ENCODE peak calls at places on chromosomes 3 and 15, in seven cellular contexts. I is H1, L is ovary, O is heart left ventricle, C is adrenal gland, U is testis, M is sigmoid colon. K is an unnamed sample. For H3K4me1 and H3K9me3, the result is how much of the 10 kb centered on the place peaks cover.

GRCh38 chr3:197746214-197746613 is 3.5 kb upstream of the FYTTD1 start:
- DNase-seq in M (no peak), C (no peak), L (no peak), I (no peak), U (peak), O (no peak), K (no peak)

GRCh38 chr3:82163907-82164520 is 402.6 kb upstream of the GBE1 start:
- DNase-seq in C (no peak), O (no peak), M (no peak), I (no peak), U (no peak), L (no peak), K (no peak)

GRCh38 chr15:74573987-74574386 is 33.0 kb downstream of the ARID3B start:
- DNase-seq in C (no peak), L (no peak), M (no peak), U (no peak), O (no peak), I (no peak), K (no peak)

GRCh38 chr15:57861805-57862586 is 155.5 kb downstream of the POLR2M start:
- DNase-seq in L (no peak), O (no peak), U (no peak), I (no peak), M (no peak), C (peak), K (peak)

GRCh38 chr15:52143862-52144261 is 31.3 kb upstream of the BCL2L10 start:
- DNase-seq in U (no peak), O (no peak), L (no peak), M (no peak), C (no peak), I (no peak), K (no peak)

GRCh38 chr3:25870452-25870851 is 80.6 kb downstream of the OXSM start:
- DNase-seq in M (no peak), I (no peak), U (no peak), O (no peak), C (no peak), L (no peak), K (no peak)

GRCh38 chr3:176961916-176962315 is 235.4 kb downstream of the TBL1XR1 start:
- DNase-seq in C (no peak), O (no peak), I (no peak), L (no peak), M (no peak), U (no peak), K (no peak)

GRCh38 chr3:38153986-38154608 is 11.2 kb upstream of the OXSR1 start:
- DNase-seq in C (peak), M (no peak), O (no peak), I (no peak), L (no peak), U (no peak), K (no peak)

GRCh38 chr15:28985691-28986090 is 99.9 kb downstream of the APBA2 start:
- DNase-seq in O (no peak), L (no peak), C (no peak), I (no peak), U (no peak), M (no peak), K (no peak)

GRCh38 chr3:96012941-96013340 is 801.5 kb upstream of the EPHA6 start:
- DNase-seq in O (no peak), M (no peak), I (no peak), U (no peak), C (no peak), L (no peak), K (no peak)

GRCh38 chr3:166455724-166456123 is 618.5 kb upstream of the BCHE start:
- DNase-seq in O (no peak), U (no peak), I (no peak), L (no peak), M (no peak), C (no peak), K (no peak)

GRCh38 chr3:182895513-182896112 is 84.7 kb downstream of the DCUN1D1 start:
- DNase-seq in M (no peak), U (peak), L (no peak), C (no peak), O (no peak), I (no peak), K (peak)
- TF ChIP-seq POLR2A in M (no peak), U (no peak), L (no peak), C (no peak), O (no peak), I (no peak), K (no peak)

GRCh38 chr15:95302206-95302605 is 1028.3 kb upstream of the NR2F2 start:
- DNase-seq in M (no peak), I (no peak), L (no peak), U (no peak), O (no peak), C (no peak), K (no peak)

GRCh38 chr15:95303659-95304058 is 1026.8 kb upstream of the NR2F2 start:
- DNase-seq in C (no peak), L (no peak), M (no peak), O (no peak), U (no peak), I (no peak), K (no peak)

GRCh38 chr15:95302809-95303208 is 1027.7 kb upstream of the NR2F2 start:
- DNase-seq in M (no peak), L (no peak), C (no peak), I (no peak), O (no peak), U (no peak), K (no peak)

GRCh38 chr15:95298729-95299128 is 1031.8 kb upstream of the NR2F2 start:
- DNase-seq in L (no peak), M (no peak), O (no peak), I (no peak), U (no peak), C (no peak), K (no peak)

GRCh38 chr15:95300958-95301357 is 1029.5 kb upstream of the NR2F2 start:
- DNase-seq in U (peak), M (no peak), L (no peak), I (no peak), O (no peak), C (no peak), K (no peak)
- H3K4me1 ChIP-seq in U (under half), M (under half), L (under half), I (under half), O (under half), C (under half), K (under half)

GRCh38 chr3:70431906-70432305 is 119.5 kb upstream of the MDFIC2 start:
- DNase-seq in I (no peak), M (no peak), L (no peak), U (no peak), C (no peak), O (no peak), K (no peak)

GRCh38 chr3:70433091-70433490 is 120.7 kb upstream of the MDFIC2 start:
- DNase-seq in O (no peak), I (no peak), C (no peak), L (no peak), M (no peak), U (no peak), K (no peak)
- H3K9me3 ChIP-seq in O (under half), I (under half), C (under half), L (under half), M (under half), U (under half), K (under half)

GRCh38 chr3:53269888-53270880 is 14.4 kb upstream of the TKT start:
- DNase-seq in U (peak), O (peak), M (peak), I (peak), L (peak), C (peak), K (peak)
- TF ChIP-seq POLR2A in U (no peak), O (no peak), M (no peak), I (no peak), L (no peak), C (no peak), K (no peak)

DNA sequence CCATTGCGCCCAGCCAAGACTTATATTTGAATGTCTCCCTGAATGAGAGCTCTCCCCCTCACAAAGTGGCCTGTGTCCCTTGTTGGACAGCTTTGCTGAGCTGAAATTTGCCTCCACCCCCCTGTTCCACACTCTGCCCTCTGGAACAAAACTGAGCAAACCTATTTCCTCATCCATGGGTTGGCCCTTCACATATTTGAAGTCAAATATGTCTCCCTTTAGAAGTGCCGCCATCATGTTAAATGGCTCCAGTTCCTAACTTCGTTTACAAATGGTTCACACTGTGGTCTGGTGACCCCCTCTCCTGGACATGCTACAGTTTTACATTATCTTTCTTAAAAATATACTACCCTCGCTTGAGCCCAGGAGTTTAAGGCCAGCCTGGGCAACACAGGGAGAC is 4.6 kb downstream of the PLIN1 start:
- DNase-seq in I (no peak), C (no peak), U (no peak), O (no peak), L (no peak), M (no peak), K (no peak)
- H3K4me1 ChIP-seq in I (under half), C (under half), U (under half), O (under half), L (under half), M (under half), K (under half)

GRCh38 chr15:26561994-26562730 is 210.7 kb downstream of the GABRB3 start:
- DNase-seq in U (no peak), C (no peak), I (no peak), L (no peak), M (no peak), O (peak), K (no peak)

GRCh38 chr15:26561130-26561529 is 211.7 kb downstream of the GABRB3 start:
- DNase-seq in L (no peak), O (no peak), M (no peak), U (no peak), C (no peak), I (no peak), K (no peak)

GRCh38 chr15:26564354-26564753 is 208.5 kb downstream of the GABRB3 start:
- DNase-seq in I (no peak), L (no peak), M (no peak), C (no peak), U (no peak), O (no peak), K (no peak)
- H3K9me3 ChIP-seq in I (under half), L (under half), M (under half), C (under half), U (under half), O (under half), K (under half)

DNA sequence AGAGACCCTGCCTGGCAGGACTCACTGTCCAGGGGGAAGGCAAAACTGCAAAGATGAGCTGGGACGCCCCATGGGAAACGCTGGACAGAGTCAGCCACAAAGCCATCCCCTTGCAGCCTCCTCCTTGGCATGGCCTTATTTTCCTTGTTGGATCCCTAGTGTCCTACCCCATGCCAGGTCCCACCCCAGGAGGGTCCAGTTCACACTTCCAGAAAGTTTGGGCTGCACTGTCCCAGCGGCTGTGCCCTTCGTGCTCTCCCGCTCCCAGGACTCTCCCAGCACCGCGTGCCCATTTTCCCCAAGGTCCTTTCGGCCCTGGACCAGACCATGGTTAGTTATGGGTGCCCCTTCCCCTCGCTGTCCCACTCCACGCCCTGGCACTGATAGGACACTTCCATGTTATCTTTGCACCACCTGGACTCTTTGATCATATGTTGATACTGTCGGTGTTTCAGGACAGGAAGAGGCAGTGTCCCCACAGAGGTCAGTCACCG is 5.8 kb upstream of the NRROS start:
- DNase-seq in C (no peak), M (no peak), O (no peak), U (no peak), L (no peak), I (no peak), K (no peak)
- TF ChIP-seq POLR2A in C (no peak), M (no peak), O (no peak), U (no peak), L (no peak), I (no peak), K (no peak)

GRCh38 chr15:60391722-60392340 is 6.0 kb downstream of the ANXA2 start:
- DNase-seq in C (no peak), L (no peak), M (no peak), I (no peak), U (no peak), O (no peak), K (no peak)

GRCh38 chr15:60390931-60391501 is 6.8 kb downstream of the ANXA2 start:
- DNase-seq in O (no peak), C (peak), U (no peak), I (no peak), L (peak), M (peak), K (peak)

GRCh38 chr15:60392601-60392985 is 5.2 kb downstream of the ANXA2 start:
- DNase-seq in I (no peak), C (no peak), L (no peak), M (no peak), U (no peak), O (no peak), K (no peak)

GRCh38 chr15:60395276-60396011 is 2.3 kb downstream of the ANXA2 start:
- DNase-seq in O (no peak), L (no peak), U (no peak), C (no peak), M (no peak), I (no peak), K (no peak)

DNA sequence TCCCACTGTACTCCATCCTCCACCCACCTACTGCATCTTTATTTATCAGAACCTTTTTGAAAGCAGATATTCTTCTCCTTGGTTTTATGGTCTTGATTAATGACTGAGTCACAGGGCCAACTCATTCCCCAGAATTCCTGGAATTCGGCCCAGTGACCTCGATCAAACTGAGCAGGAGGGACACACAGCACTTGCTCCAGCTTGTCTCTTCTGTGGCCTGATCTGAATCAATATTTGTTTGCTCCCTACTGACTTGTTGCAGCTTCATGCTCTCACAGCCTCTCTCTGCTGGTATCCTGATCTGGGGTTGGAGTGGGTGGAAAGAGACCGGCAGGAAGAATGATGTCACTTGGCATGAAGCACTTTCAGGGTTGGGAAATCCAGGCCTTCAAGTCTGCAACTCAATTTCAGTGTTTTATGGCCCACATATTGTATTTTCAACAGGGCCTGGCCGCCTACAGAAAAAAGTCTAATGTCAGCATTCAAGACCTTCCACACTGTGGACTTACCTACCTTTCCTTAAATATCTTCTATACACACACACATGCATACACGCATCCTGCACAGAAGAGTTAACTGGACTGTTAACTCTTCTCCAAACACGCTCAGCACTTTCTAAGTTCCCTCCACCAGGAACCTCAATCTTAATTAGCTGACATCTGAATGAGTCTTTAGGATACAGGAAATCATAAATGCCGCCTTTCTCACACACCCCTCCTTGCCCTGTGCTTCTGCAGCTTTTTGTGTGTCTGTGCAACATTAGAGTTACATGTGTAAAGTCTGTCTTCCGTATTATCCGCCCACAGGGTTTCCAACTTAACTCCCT is 4.6 kb downstream of the ANXA2 start:
- DNase-seq in L (peak), M (peak), O (peak), U (peak), I (no peak), C (peak), K (peak)
- H3K4me1 ChIP-seq in L (under half), M (half or more), O (half or more), U (under half), I (under half), C (half or more), K (half or more)

DNA sequence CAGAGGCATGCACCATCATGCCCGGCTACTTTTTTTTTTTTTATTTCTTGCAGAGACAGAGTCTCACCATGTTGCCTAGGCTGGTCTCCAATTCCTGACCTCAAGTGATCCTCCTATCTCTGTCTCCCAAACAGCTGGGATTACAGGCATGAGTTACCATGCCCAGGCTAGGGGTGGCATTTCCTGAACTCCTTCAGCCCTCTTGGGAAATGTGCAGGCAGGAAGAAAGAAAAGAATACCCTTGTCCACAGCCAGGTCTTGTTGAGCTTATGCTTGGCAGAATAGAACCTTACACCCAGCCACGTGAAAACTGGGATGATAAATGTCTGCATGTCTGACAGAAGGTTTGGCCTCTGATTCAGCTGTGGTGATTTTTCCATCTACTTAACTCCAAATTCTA is 30.2 kb upstream of the SNRPN start:
- DNase-seq in I (no peak), L (no peak), M (no peak), O (no peak), U (no peak), C (no peak), K (no peak)
- H3K9me3 ChIP-seq in I (under half), L (under half), M (under half), O (under half), U (under half), C (under half), K (under half)

DNA sequence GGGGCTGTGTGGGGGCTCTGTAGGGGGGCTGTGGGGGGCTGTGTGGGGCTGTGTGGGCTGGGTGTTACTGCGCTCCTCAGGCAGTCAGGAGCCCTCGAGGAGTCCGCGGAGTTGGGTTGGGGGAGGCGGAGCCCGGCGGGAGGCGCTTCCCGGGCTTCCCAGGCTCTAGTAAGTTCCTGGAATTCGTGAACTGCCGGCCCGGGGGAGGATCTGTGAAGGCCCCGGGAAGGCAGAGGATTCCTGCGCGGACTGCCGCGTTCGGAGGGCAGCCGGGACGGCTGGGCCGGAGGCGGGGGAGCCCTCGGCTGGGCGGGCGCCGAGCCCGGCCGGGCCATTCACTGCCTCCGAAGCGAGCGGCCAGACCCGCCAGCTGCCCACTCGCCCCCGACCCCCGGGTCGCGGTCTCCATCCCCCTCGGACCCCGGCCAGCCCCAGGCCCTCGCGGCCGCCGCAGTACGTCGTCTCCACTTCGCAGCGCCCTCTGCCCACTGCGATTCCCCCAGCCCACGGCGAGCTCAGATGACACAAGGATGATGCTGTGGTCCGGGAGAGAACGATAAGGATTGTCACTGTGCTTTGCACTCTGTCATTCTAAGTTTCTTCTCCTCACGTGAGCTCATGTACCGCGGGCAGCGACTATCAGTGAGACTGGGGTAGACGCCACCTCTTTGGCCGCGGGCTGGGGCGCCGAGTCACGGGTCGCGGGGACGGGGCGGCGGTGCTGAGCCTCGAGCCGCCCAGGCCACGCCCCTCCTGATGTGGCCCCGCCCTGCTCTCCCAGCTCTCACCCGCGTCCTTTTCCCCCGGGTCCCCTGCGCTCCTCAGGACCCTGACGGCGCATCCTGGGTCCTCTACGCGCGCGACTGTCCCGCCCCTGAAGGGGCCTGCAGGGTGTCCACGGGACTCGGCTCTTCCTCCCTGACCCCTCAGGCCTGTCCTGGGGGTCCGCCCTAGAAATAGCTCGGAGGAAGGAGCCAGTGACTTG is 65.3 kb downstream of the KLF13 start:
- DNase-seq in I (peak), U (peak), C (peak), L (peak), M (peak), O (peak), K (peak)
- TF ChIP-seq POLR2A in I (no peak), U (peak), C (peak), L (peak), M (peak), O (peak), K (peak)

K was measured in Peyer's patch.